ENCODE peak calls at places on chromosomes 6 and 20, in six cellular contexts. N is stimulated activated CD8-positive, alpha-beta memory T cell treated with anti-CD3 and anti-CD28 coated beads, Interleukin-4, amount 100 ng/mL, for 48 hours; I is NCI-H1105; C is fibroblast of lung; F is frontal cortex; S is astrocyte of the hippocampus. R is an unnamed sample.

GRCh38 chr20:21559305-21559704 is 45.4 kb upstream of the NKX2-2 start:
- DNase-seq in N (peak), I (no peak), C (no peak), S (no peak), F (no peak), R (no peak)

GRCh38 chr20:35878113-35878620 is 76.1 kb downstream of the SCAND1 start:
- DNase-seq in F (no peak), I (no peak), C (no peak), S (no peak), N (no peak), R (no peak)

GRCh38 chr20:50126662-50127061 is 13.7 kb upstream of the UBE2V1 start:
- DNase-seq in N (no peak), C (no peak), I (no peak), F (no peak), S (no peak), R (peak)

GRCh38 chr6:110035321-110035720 is 57.2 kb downstream of the GPR6 start:
- DNase-seq in S (no peak), C (no peak), F (no peak), I (no peak), N (no peak), R (no peak)

GRCh38 chr6:56450882-56451739 is 191.6 kb downstream of the DST start:
- DNase-seq in S (peak), F (no peak), N (no peak), I (no peak), C (peak), R (no peak)

GRCh38 chr6:135935951-135936601 is 84.6 kb downstream of the PDE7B start:
- DNase-seq in N (no peak), C (peak), I (no peak), F (no peak), S (peak), R (no peak)

GRCh38 chr6:27565839-27566779 is 93.2 kb upstream of the ZNF184 start:
- DNase-seq in S (peak), N (no peak), F (no peak), I (no peak), C (peak), R (no peak)

GRCh38 chr6:170210651-170211403 is 80.1 kb downstream of the DLL1 start:
- DNase-seq in I (no peak), N (no peak), C (no peak), S (no peak), F (no peak), R (no peak)

GRCh38 chr6:39777661-39778060 is 14.5 kb upstream of the DAAM2 start:
- DNase-seq in N (no peak), F (no peak), S (no peak), I (no peak), C (no peak), R (no peak)

GRCh38 chr20:34703573-34704176 is 469 bp upstream of the TP53INP2 start:
- DNase-seq in C (peak), F (no peak), S (peak), N (peak), I (no peak), R (peak)

GRCh38 chr20:6122873-6123649 is at the start of gene FERMT1:
- DNase-seq in S (peak), F (peak), N (peak), I (peak), C (peak), R (peak)

R was measured in A172.